ENCODE peak calls at places on chromosomes 6 and 20, in seven cellular contexts. Q, U, Y, S, H, D and Z are unnamed samples.
A peak's percentile ranks its signal among the peaks of the same experiment; 100 is the strongest.

GRCh38 chr6:144340541-144341371 is 55.6 kb downstream of the UTRN start:
- DNase-seq in Q (no peak), U (no peak), Y (no peak), S (no peak), H (no peak), D (no peak), Z (no peak)

GRCh38 chr6:164569503-164569902 is 739.9 kb downstream of the C6orf118 start:
- DNase-seq in Q (no peak), U (no peak), Y (no peak), S (no peak), H (no peak), D (no peak), Z (no peak)

GRCh38 chr20:34539756-34540155 is 18.8 kb upstream of the MAP1LC3A start:
- DNase-seq in Q (no peak), U (no peak), Y (no peak), S (no peak), H (no peak), D (no peak), Z (no peak)

GRCh38 chr6:154403803-154404202 is 47.2 kb upstream of the IPCEF1 start:
- DNase-seq in Q (no peak), U (no peak), Y (peak; percentile 32), S (no peak), H (no peak), D (no peak), Z (no peak)

GRCh38 chr6:108116781-108117426 is 42.4 kb upstream of the OSTM1 start:
- DNase-seq in Q (no peak), U (no peak), Y (no peak), S (no peak), H (no peak), D (peak; percentile 44), Z (no peak)

GRCh38 chr20:37137547-37137946 is 41.6 kb upstream of the RPN2 start:
- DNase-seq in Q (no peak), U (no peak), Y (no peak), S (no peak), H (no peak), D (no peak), Z (no peak)

GRCh38 chr6:117477988-117478852 is 4.3 kb upstream of the DCBLD1 start:
- DNase-seq in Q (no peak), U (no peak), Y (no peak), S (peak; percentile 55), H (no peak), D (peak; percentile 72), Z (no peak)

GRCh38 chr6:76774750-76775396 is 688.4 kb downstream of the HTR1B start:
- DNase-seq in Q (peak; percentile 67), U (no peak), Y (peak; percentile 82), S (no peak), H (no peak), D (no peak), Z (no peak)

GRCh38 chr20:59814835-59815340 is 118.5 kb downstream of the SYCP2 start:
- DNase-seq in Q (no peak), U (no peak), Y (no peak), S (no peak), H (no peak), D (no peak), Z (peak; percentile 25)

GRCh38 chr6:44481056-44481455 is 93.5 kb downstream of the CDC5L start:
- DNase-seq in Q (no peak), U (no peak), Y (no peak), S (no peak), H (no peak), D (no peak), Z (no peak)

GRCh38 chr6:34592208-34592952 is 36.3 kb upstream of the SPDEF start:
- DNase-seq in Q (no peak), U (no peak), Y (no peak), S (peak; percentile 39), H (no peak), D (peak; percentile 27), Z (no peak)

GRCh38 chr6:159983641-159984080 is 14.8 kb downstream of the IGF2R start:
- DNase-seq in Q (no peak), U (no peak), Y (no peak), S (no peak), H (no peak), D (no peak), Z (no peak)

GRCh38 chr6:140174509-140174908 is 800.1 kb upstream of the CITED2 start:
- DNase-seq in Q (no peak), U (no peak), Y (no peak), S (no peak), H (no peak), D (no peak), Z (no peak)

GRCh38 chr20:18625907-18626655 is 38.2 kb downstream of the DTD1 start:
- DNase-seq in Q (no peak), U (no peak), Y (no peak), S (no peak), H (no peak), D (no peak), Z (no peak)

GRCh38 chr6:157556671-157557430 is 175.9 kb downstream of the ZDHHC14 start:
- DNase-seq in Q (peak; percentile 73), U (no peak), Y (peak; percentile 77), S (no peak), H (no peak), D (peak; percentile 91), Z (no peak)

GRCh38 chr6:141788096-141788495 is 344.6 kb upstream of the GJE1 start:
- DNase-seq in Q (no peak), U (no peak), Y (no peak), S (no peak), H (no peak), D (peak; percentile 63), Z (no peak)

GRCh38 chr6:133890941-133891813 is 2.3 kb downstream of the TCF21 start:
- DNase-seq in Q (peak; percentile 67), U (peak; percentile 42), Y (peak; percentile 19), S (peak; percentile 52), H (no peak), D (no peak), Z (no peak)

GRCh38 chr6:133887478-133887877 is 1.4 kb upstream of the TCF21 start:
- DNase-seq in Q (no peak), U (no peak), Y (no peak), S (no peak), H (no peak), D (no peak), Z (no peak)

GRCh38 chr6:133889557-133890301 is 816 bp downstream of the TCF21 start:
- DNase-seq in Q (peak; percentile 56), U (peak; percentile 48), Y (no peak), S (no peak), H (no peak), D (no peak), Z (no peak)

GRCh38 chr6:133891814-133892443 is 3.0 kb downstream of the TCF21 start:
- DNase-seq in Q (no peak), U (no peak), Y (no peak), S (no peak), H (no peak), D (no peak), Z (no peak)

DNA sequence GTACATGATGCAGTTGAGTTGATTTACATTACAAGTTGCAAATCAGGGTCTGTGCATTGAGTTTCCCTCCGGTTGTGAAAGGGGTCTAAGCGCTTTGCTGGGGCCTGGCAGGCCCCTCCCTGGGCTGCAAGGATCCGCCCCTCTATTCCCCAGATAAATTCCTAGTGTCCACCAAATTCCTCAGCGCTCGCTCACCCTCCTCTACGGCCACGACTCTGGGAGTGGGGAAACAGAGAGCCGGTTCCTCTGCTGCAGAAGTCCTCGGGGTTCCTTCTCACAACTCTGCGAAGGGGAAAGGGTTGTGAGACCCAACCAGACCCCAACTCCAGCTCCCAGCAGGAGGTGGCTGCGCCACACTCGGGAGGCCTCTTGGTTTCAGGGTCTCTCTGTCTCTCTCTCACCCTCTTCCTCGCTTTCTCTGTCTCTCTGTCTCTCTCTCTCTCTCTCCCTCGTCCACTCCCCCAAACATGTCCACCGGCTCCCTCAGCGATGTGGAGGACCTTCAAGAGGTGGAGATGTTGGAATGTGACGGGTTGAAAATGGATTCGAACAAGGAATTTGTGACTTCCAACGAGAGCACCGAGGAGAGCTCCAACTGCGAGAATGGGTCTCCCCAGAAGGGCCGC is at the start of gene TCF21:
- DNase-seq in Q (no peak), U (peak; percentile 42), Y (peak; percentile 20), S (peak; percentile 54), H (no peak), D (no peak), Z (no peak)
- H3K27ac ChIP-seq in Q (no peak within 1 kb of the TSS), U (no peak within 1 kb of the TSS), Y (peak within 1 kb of the TSS; percentile 26), S (peak within 1 kb of the TSS; percentile 75), H (no peak within 1 kb of the TSS), D (peak within 1 kb of the TSS; percentile 52), Z (peak within 1 kb of the TSS; percentile 94)

DNA sequence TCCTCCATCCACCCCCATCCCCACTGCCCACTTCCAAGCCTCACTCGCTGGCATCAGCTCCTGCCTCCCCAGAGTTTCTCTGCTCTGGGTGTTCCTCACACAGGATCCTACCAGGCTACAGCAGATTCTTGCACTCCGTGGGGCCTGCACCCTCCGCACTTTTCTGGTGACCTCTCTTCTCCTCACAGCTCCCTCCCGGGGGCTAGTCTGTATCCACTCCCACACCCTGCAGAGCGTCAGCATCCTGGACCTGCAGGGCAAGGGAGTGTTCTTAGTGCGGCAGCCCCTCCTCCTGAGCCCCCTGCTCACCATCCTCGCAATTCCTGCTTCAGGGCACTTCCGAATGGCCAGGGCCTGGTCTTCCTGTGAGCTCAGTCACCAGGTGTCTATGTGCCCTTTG is 224.2 kb downstream of the DLL1 start:
- DNase-seq in Q (peak; percentile 31), U (no peak), Y (no peak), S (no peak), H (no peak), D (no peak), Z (no peak)
- H3K4me3 ChIP-seq in Q (no peak overlapping the region), U (no peak overlapping the region), Y (no peak overlapping the region), S (no peak overlapping the region), H (no peak overlapping the region), D (no peak overlapping the region), Z (no peak overlapping the region)

GRCh38 chr6:21107796-21108195 is 485.8 kb upstream of the SOX4 start:
- DNase-seq in Q (no peak), U (no peak), Y (no peak), S (no peak), H (no peak), D (no peak), Z (no peak)

GRCh38 chr6:21110684-21111398 is 482.7 kb upstream of the SOX4 start:
- DNase-seq in Q (no peak), U (no peak), Y (no peak), S (no peak), H (no peak), D (no peak), Z (no peak)

GRCh38 chr6:21109421-21110178 is 484.0 kb upstream of the SOX4 start:
- DNase-seq in Q (no peak), U (no peak), Y (no peak), S (no peak), H (no peak), D (no peak), Z (no peak)

GRCh38 chr6:21115111-21115510 is 478.4 kb upstream of the SOX4 start:
- DNase-seq in Q (no peak), U (no peak), Y (no peak), S (no peak), H (no peak), D (peak; percentile 55), Z (no peak)

DNA sequence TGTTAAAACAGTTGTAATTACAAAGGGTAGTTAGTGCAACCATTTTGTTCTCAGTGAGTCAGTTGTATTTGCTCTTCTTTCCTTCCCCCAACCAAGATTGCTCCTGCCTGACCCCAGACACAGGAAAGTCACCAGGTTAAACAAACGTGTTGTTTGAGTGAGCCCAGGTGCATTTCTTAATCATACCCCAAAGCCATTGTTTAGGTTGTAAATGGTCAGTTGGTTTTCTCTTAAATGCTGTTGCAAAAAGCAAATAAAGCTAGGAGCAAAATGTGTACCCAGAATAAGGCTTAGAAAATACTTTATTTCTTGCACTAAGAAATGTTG is 482.2 kb upstream of the SOX4 start:
- DNase-seq in Q (no peak), U (no peak), Y (peak; percentile 28), S (no peak), H (no peak), D (peak; percentile 55), Z (no peak)
- H3K27ac ChIP-seq in Q (no peak overlapping the region), U (no peak overlapping the region), Y (no peak overlapping the region), S (no peak overlapping the region), H (no peak overlapping the region), D (no peak overlapping the region), Z (no peak overlapping the region)

GRCh38 chr20:31769681-31770080 is 30.6 kb downstream of the TPX2 start:
- DNase-seq in Q (no peak), U (no peak), Y (no peak), S (no peak), H (no peak), D (no peak), Z (no peak)
- H3K4me3 ChIP-seq in Q (no peak overlapping the region), U (no peak overlapping the region), Y (no peak overlapping the region), S (no peak overlapping the region), H (no peak overlapping the region), D (no peak overlapping the region), Z (no peak overlapping the region)